ENCODE peak calls at places on chromosomes 5 and 9, in seven cellular contexts. One of them, this sample, is unnamed. For H3K4me1, the result is how much of the 10 kb centered on the place peaks cover.

GRCh38 chr5:84683594-84683993 is 298.9 kb upstream of the EDIL3 start:
- DNase-seq in adrenal gland: no peak
- DNase-seq in heart left ventricle: no peak
- DNase-seq in body of pancreas: no peak
- DNase-seq in IMR-90: no peak
- DNase-seq in A549: no peak
- DNase-seq in uterus: no peak
- DNase-seq in this sample: no peak

GRCh38 chr5:39461007-39461682 is 36.4 kb upstream of the DAB2 start:
- DNase-seq in heart left ventricle: no peak
- DNase-seq in A549: no peak
- DNase-seq in IMR-90: no peak
- DNase-seq in body of pancreas: no peak
- DNase-seq in uterus: no peak
- DNase-seq in adrenal gland: no peak
- DNase-seq in this sample: peak

GRCh38 chr9:86772289-86772982 is 174.9 kb downstream of the GAS1 start:
- DNase-seq in body of pancreas: no peak
- DNase-seq in heart left ventricle: no peak
- DNase-seq in IMR-90: no peak
- DNase-seq in A549: no peak
- DNase-seq in adrenal gland: no peak
- DNase-seq in uterus: no peak
- DNase-seq in this sample: peak

GRCh38 chr9:16725066-16725465 is 145.4 kb downstream of the BNC2 start:
- DNase-seq in heart left ventricle: no peak
- DNase-seq in uterus: no peak
- DNase-seq in A549: no peak
- DNase-seq in IMR-90: no peak
- DNase-seq in body of pancreas: no peak
- DNase-seq in adrenal gland: no peak
- DNase-seq in this sample: no peak

GRCh38 chr9:117643288-117643654 is 60.9 kb upstream of the TLR4 start:
- DNase-seq in adrenal gland: no peak
- DNase-seq in IMR-90: no peak
- DNase-seq in body of pancreas: no peak
- DNase-seq in uterus: no peak
- DNase-seq in heart left ventricle: no peak
- DNase-seq in A549: no peak
- DNase-seq in this sample: no peak

GRCh38 chr5:153619706-153620105 is 129.2 kb downstream of the GRIA1 start:
- DNase-seq in body of pancreas: no peak
- DNase-seq in A549: no peak
- DNase-seq in uterus: no peak
- DNase-seq in adrenal gland: no peak
- DNase-seq in heart left ventricle: no peak
- DNase-seq in IMR-90: peak
- DNase-seq in this sample: no peak

GRCh38 chr9:132879443-132880310 is 979 bp downstream of the SPACA9 start:
- DNase-seq in adrenal gland: no peak
- DNase-seq in A549: no peak
- DNase-seq in uterus: no peak
- DNase-seq in heart left ventricle: no peak
- DNase-seq in body of pancreas: no peak
- DNase-seq in IMR-90: no peak
- DNase-seq in this sample: no peak

GRCh38 chr5:39605966-39606591 is 181.3 kb upstream of the DAB2 start:
- DNase-seq in IMR-90: peak
- DNase-seq in adrenal gland: no peak
- DNase-seq in uterus: no peak
- DNase-seq in heart left ventricle: no peak
- DNase-seq in A549: peak
- DNase-seq in body of pancreas: no peak
- DNase-seq in this sample: no peak

GRCh38 chr5:43437062-43437660 is 25.0 kb upstream of the CCL28 start:
- DNase-seq in heart left ventricle: no peak
- DNase-seq in adrenal gland: no peak
- DNase-seq in body of pancreas: no peak
- DNase-seq in A549: no peak
- DNase-seq in uterus: no peak
- DNase-seq in IMR-90: no peak
- DNase-seq in this sample: no peak

GRCh38 chr9:124242331-124243194 is 15.2 kb upstream of the NEK6 start:
- DNase-seq in uterus: peak
- DNase-seq in A549: no peak
- DNase-seq in IMR-90: peak
- DNase-seq in body of pancreas: peak
- DNase-seq in heart left ventricle: peak
- DNase-seq in adrenal gland: no peak
- DNase-seq in this sample: no peak

GRCh38 chr5:108148715-108149139 is 233.2 kb downstream of the FBXL17 start:
- DNase-seq in A549: peak
- DNase-seq in body of pancreas: no peak
- DNase-seq in uterus: no peak
- DNase-seq in heart left ventricle: no peak
- DNase-seq in adrenal gland: no peak
- DNase-seq in IMR-90: peak
- DNase-seq in this sample: no peak

GRCh38 chr5:181212080-181212479 is 7.1 kb upstream of the TRIM7 start:
- DNase-seq in uterus: no peak
- DNase-seq in adrenal gland: no peak
- DNase-seq in IMR-90: no peak
- DNase-seq in body of pancreas: no peak
- DNase-seq in heart left ventricle: no peak
- DNase-seq in A549: no peak
- DNase-seq in this sample: no peak

GRCh38 chr5:181207214-181207959 is 2.4 kb upstream of the TRIM7 start:
- DNase-seq in A549: peak
- DNase-seq in uterus: peak
- DNase-seq in IMR-90: peak
- DNase-seq in adrenal gland: peak
- DNase-seq in body of pancreas: peak
- DNase-seq in heart left ventricle: peak
- DNase-seq in this sample: peak

GRCh38 chr5:181207960-181208253 is 2.9 kb upstream of the TRIM7 start:
- DNase-seq in uterus: no peak
- DNase-seq in body of pancreas: no peak
- DNase-seq in adrenal gland: no peak
- DNase-seq in IMR-90: no peak
- DNase-seq in heart left ventricle: no peak
- DNase-seq in A549: no peak
- DNase-seq in this sample: no peak

GRCh38 chr5:181212934-181213333 is 7.9 kb upstream of the TRIM7 start:
- DNase-seq in adrenal gland: no peak
- DNase-seq in uterus: no peak
- DNase-seq in IMR-90: no peak
- DNase-seq in A549: no peak
- DNase-seq in body of pancreas: peak
- DNase-seq in heart left ventricle: no peak
- DNase-seq in this sample: no peak

GRCh38 chr5:181211208-181211607 is 6.2 kb upstream of the TRIM7 start:
- DNase-seq in heart left ventricle: no peak
- DNase-seq in IMR-90: no peak
- DNase-seq in body of pancreas: no peak
- DNase-seq in adrenal gland: no peak
- DNase-seq in A549: no peak
- DNase-seq in uterus: no peak
- DNase-seq in this sample: no peak
- TF ChIP-seq CTCF in heart left ventricle: no peak
- TF ChIP-seq CTCF in IMR-90: no peak
- TF ChIP-seq CTCF in body of pancreas: no peak
- TF ChIP-seq CTCF in adrenal gland: no peak
- TF ChIP-seq CTCF in A549: no peak
- TF ChIP-seq CTCF in uterus: no peak
- TF ChIP-seq CTCF in this sample: no peak

GRCh38 chr9:751137-752051 is 90.1 kb upstream of the DMRT1 start:
- DNase-seq in uterus: no peak
- DNase-seq in A549: no peak
- DNase-seq in heart left ventricle: no peak
- DNase-seq in adrenal gland: no peak
- DNase-seq in IMR-90: peak
- DNase-seq in body of pancreas: no peak
- DNase-seq in this sample: no peak

GRCh38 chr9:752201-752600 is 89.3 kb upstream of the DMRT1 start:
- DNase-seq in adrenal gland: no peak
- DNase-seq in uterus: no peak
- DNase-seq in heart left ventricle: no peak
- DNase-seq in IMR-90: peak
- DNase-seq in A549: no peak
- DNase-seq in body of pancreas: no peak
- DNase-seq in this sample: no peak

GRCh38 chr9:750264-750967 is 91.1 kb upstream of the DMRT1 start:
- DNase-seq in heart left ventricle: no peak
- DNase-seq in IMR-90: no peak
- DNase-seq in A549: no peak
- DNase-seq in uterus: no peak
- DNase-seq in body of pancreas: no peak
- DNase-seq in adrenal gland: no peak
- DNase-seq in this sample: no peak

GRCh38 chr9:754150-754931 is 87.2 kb upstream of the DMRT1 start:
- DNase-seq in adrenal gland: no peak
- DNase-seq in heart left ventricle: no peak
- DNase-seq in body of pancreas: peak
- DNase-seq in uterus: no peak
- DNase-seq in A549: no peak
- DNase-seq in IMR-90: no peak
- DNase-seq in this sample: no peak

GRCh38 chr9:752681-753200 is 88.8 kb upstream of the DMRT1 start:
- DNase-seq in uterus: no peak
- DNase-seq in adrenal gland: no peak
- DNase-seq in A549: no peak
- DNase-seq in heart left ventricle: no peak
- DNase-seq in body of pancreas: no peak
- DNase-seq in IMR-90: peak
- DNase-seq in this sample: no peak
- H3K4me1 ChIP-seq in uterus: under half
- H3K4me1 ChIP-seq in adrenal gland: under half
- H3K4me1 ChIP-seq in A549: under half
- H3K4me1 ChIP-seq in heart left ventricle: under half
- H3K4me1 ChIP-seq in body of pancreas: under half
- H3K4me1 ChIP-seq in IMR-90: under half
- H3K4me1 ChIP-seq in this sample: under half

DNA sequence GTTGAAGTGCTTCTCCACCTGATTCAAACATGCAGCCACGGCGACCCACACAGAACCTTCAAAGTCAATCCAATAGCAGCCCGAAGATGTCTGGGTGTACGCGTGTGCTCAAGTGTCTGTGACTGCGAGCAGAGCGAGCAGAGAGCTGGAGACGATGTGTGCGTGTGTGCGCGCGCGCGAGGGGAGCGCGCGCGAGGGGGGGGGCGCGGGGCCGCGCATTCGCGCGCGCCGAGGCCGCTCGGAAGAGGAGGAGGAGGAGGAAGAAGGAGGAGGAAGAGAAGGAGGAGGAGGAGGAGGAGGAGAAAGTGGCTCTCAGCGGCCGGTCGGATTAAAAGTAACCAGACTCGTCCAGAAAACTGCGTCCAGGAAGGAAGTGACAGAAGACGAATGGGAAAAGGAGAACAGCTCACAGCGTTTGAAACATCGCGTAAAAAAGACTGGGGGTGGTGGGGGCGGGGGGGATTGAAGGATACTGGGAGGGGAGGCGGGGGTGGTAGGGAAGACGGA is at the start of gene MEF2C:
- DNase-seq in uterus: peak
- DNase-seq in heart left ventricle: peak
- DNase-seq in body of pancreas: peak
- DNase-seq in adrenal gland: peak
- DNase-seq in IMR-90: peak
- DNase-seq in A549: peak
- DNase-seq in this sample: peak
- TF ChIP-seq POLR2A in uterus: peak
- TF ChIP-seq POLR2A in heart left ventricle: no peak
- TF ChIP-seq POLR2A in body of pancreas: no peak
- TF ChIP-seq POLR2A in adrenal gland: peak
- TF ChIP-seq POLR2A in IMR-90: peak
- TF ChIP-seq POLR2A in A549: no peak
- TF ChIP-seq POLR2A in this sample: peak

GRCh38 chr9:107460153-107461023 is 29.2 kb downstream of the KLF4 start:
- DNase-seq in A549: no peak
- DNase-seq in IMR-90: no peak
- DNase-seq in heart left ventricle: no peak
- DNase-seq in body of pancreas: no peak
- DNase-seq in adrenal gland: no peak
- DNase-seq in uterus: no peak
- DNase-seq in this sample: no peak

GRCh38 chr9:107462691-107463090 is 26.9 kb downstream of the KLF4 start:
- DNase-seq in adrenal gland: no peak
- DNase-seq in uterus: no peak
- DNase-seq in heart left ventricle: no peak
- DNase-seq in A549: no peak
- DNase-seq in body of pancreas: no peak
- DNase-seq in IMR-90: no peak
- DNase-seq in this sample: no peak

GRCh38 chr9:107471562-107471961 is 18.0 kb downstream of the KLF4 start:
- DNase-seq in heart left ventricle: no peak
- DNase-seq in IMR-90: no peak
- DNase-seq in A549: no peak
- DNase-seq in body of pancreas: no peak
- DNase-seq in adrenal gland: no peak
- DNase-seq in uterus: no peak
- DNase-seq in this sample: no peak

GRCh38 chr9:107467416-107467815 is 22.2 kb downstream of the KLF4 start:
- DNase-seq in IMR-90: no peak
- DNase-seq in A549: no peak
- DNase-seq in uterus: no peak
- DNase-seq in heart left ventricle: no peak
- DNase-seq in body of pancreas: no peak
- DNase-seq in adrenal gland: no peak
- DNase-seq in this sample: no peak

DNA sequence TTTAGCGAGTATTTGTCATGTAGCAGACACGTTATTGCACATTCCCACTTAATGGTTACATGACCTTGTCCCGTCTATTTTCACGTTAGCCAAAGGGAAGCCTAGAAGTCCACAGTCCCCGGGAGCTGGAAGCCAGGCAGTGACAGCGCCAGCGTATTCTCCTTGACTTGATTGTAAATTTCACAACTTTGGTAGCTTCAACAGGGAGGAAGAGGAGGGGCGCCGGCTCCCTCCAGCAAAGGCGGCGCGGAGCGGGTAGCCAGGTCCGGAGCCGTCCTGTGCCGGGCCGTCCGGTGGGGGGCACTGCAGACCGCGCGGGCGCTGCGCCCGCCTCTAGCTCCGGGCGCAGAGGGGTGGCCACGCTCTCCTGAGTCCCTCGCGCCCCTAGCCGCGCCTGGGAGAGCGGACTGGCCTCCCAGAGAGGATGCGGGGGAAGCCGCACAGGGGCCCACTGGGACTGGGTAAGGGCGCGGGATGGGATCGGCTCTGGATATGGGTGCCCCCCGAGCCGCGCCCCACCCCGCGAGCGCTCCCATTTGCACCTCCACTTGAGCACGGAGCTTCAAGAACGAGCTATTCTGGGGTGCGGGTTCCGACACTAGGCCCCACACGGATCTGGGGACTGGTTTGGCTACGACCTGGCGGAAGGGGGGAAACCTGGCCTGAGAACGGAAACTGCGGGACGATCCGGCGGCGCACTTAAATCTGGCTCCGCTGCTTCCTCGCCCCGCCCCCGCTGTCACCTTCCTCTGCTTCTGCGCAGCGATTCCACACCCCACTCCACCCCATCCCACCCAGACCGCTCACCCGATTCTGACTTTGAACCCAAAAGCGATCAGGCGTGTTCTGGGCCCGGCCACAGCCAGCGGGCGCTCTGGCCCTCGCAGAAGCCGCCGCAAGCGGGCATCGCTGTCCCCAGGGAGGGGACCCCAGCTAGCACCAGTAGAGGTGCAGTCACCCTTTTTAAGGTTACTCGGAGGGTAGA is 23.8 kb downstream of the KLF4 start:
- DNase-seq in IMR-90: peak
- DNase-seq in body of pancreas: peak
- DNase-seq in A549: peak
- DNase-seq in uterus: peak
- DNase-seq in adrenal gland: peak
- DNase-seq in heart left ventricle: peak
- DNase-seq in this sample: peak
- TF ChIP-seq CTCF in IMR-90: peak
- TF ChIP-seq CTCF in body of pancreas: peak
- TF ChIP-seq CTCF in A549: peak
- TF ChIP-seq CTCF in uterus: peak
- TF ChIP-seq CTCF in adrenal gland: peak
- TF ChIP-seq CTCF in heart left ventricle: peak
- TF ChIP-seq CTCF in this sample: peak

This sample was measured in tibial nerve.